ENCODE peak calls at places on chromosomes 16 and 17, in ten cellular contexts. K is CD8-positive, alpha-beta T cell; L is left ventricle myocardium inferior; Y is fibroblast of pulmonary artery; U is adrenal gland; A is tibial nerve; J is A549; N is right lobe of liver; P is breast epithelium; F is tibial artery. B is an unnamed sample.

GRCh38 chr17:33200587-33200986 is 92.5 kb downstream of the ASIC2 start:
- DNase-seq in K (no peak), L (no peak), Y (no peak), U (no peak), A (no peak), J (peak), N (no peak), P (no peak), F (no peak), B (peak)

GRCh38 chr17:76867578-76868175 is 527 bp upstream of the MGAT5B start:
- DNase-seq in K (no peak), L (no peak), Y (peak), U (peak), A (no peak), J (no peak), N (no peak), P (no peak), F (no peak), B (peak)

GRCh38 chr17:61809816-61810392 is 53.4 kb downstream of the BRIP1 start:
- DNase-seq in K (no peak), L (no peak), Y (peak), U (no peak), A (no peak), J (no peak), N (no peak), P (no peak), F (no peak), B (peak)

GRCh38 chr17:606501-607243 is 108.0 kb downstream of the VPS53 start:
- DNase-seq in K (no peak), L (no peak), Y (peak), U (no peak), A (no peak), J (no peak), N (peak), P (no peak), F (no peak), B (no peak)

GRCh38 chr17:27891841-27892240 is 1.3 kb downstream of the LYRM9 start:
- DNase-seq in K (no peak), L (no peak), Y (no peak), U (no peak), A (no peak), J (no peak), N (no peak), P (no peak), F (no peak), B (no peak)

GRCh38 chr17:42684929-42685556 is 2.7 kb downstream of the CNTNAP1 start:
- DNase-seq in K (no peak), L (no peak), Y (no peak), U (no peak), A (no peak), J (no peak), N (no peak), P (no peak), F (no peak), B (no peak)

GRCh38 chr16:31472559-31473203 is 729 bp downstream of the TGFB1I1 start:
- DNase-seq in K (peak), L (peak), Y (peak), U (peak), A (peak), J (peak), N (peak), P (peak), F (peak), B (peak)

GRCh38 chr17:40479754-40480480 is 21.5 kb downstream of the TNS4 start:
- DNase-seq in K (no peak), L (no peak), Y (no peak), U (no peak), A (no peak), J (no peak), N (no peak), P (no peak), F (no peak), B (no peak)

GRCh38 chr16:68285683-68286082 is 21.4 kb downstream of the SLC7A6 start:
- DNase-seq in K (no peak), L (no peak), Y (no peak), U (no peak), A (no peak), J (no peak), N (no peak), P (no peak), F (no peak), B (no peak)

GRCh38 chr16:32116080-32116479 is 137.0 kb upstream of the TP53TG3D start:
- DNase-seq in K (peak), L (peak), Y (no peak), U (no peak), A (no peak), J (no peak), N (no peak), P (no peak), F (no peak), B (no peak)

GRCh38 chr16:84738255-84739038 is 38.6 kb downstream of the USP10 start:
- DNase-seq in K (peak), L (peak), Y (peak), U (peak), A (peak), J (peak), N (peak), P (peak), F (peak), B (peak)

GRCh38 chr17:47316316-47316715 is 7.4 kb upstream of the EFCAB13 start:
- DNase-seq in K (no peak), L (no peak), Y (peak), U (no peak), A (no peak), J (no peak), N (no peak), P (no peak), F (no peak), B (peak)

GRCh38 chr17:62882284-62882683 is 74.2 kb upstream of the MARCHF10 start:
- DNase-seq in K (no peak), L (no peak), Y (no peak), U (peak), A (no peak), J (no peak), N (no peak), P (no peak), F (no peak), B (no peak)

GRCh38 chr17:59972778-59973177 is 8.2 kb upstream of the RNFT1 start:
- DNase-seq in K (no peak), L (no peak), Y (peak), U (no peak), A (no peak), J (no peak), N (no peak), P (no peak), F (no peak), B (peak)

GRCh38 chr17:76476736-76477135 is 9.3 kb downstream of the AANAT start:
- DNase-seq in K (no peak), L (no peak), Y (no peak), U (no peak), A (no peak), J (no peak), N (no peak), P (no peak), F (no peak), B (no peak)

GRCh38 chr16:15928261-15929104 is 20.9 kb upstream of the ABCC1 start:
- DNase-seq in K (no peak), L (no peak), Y (no peak), U (no peak), A (no peak), J (no peak), N (no peak), P (no peak), F (no peak), B (no peak)

GRCh38 chr16:4680673-4681470 is 12.5 kb upstream of the NUDT16L1 start:
- DNase-seq in K (no peak), L (peak), Y (no peak), U (no peak), A (no peak), J (no peak), N (peak), P (peak), F (no peak), B (no peak)

GRCh38 chr17:11636771-11637170 is 38.5 kb downstream of the DNAH9 start:
- DNase-seq in K (no peak), L (no peak), Y (no peak), U (no peak), A (no peak), J (no peak), N (no peak), P (no peak), F (no peak), B (no peak)

GRCh38 chr16:2282866-2283555 is 15.1 kb upstream of the RNPS1 start:
- DNase-seq in K (no peak), L (no peak), Y (no peak), U (no peak), A (no peak), J (no peak), N (no peak), P (no peak), F (no peak), B (no peak)

GRCh38 chr16:66296591-66296990 is 69.9 kb upstream of the CDH5 start:
- DNase-seq in K (no peak), L (no peak), Y (no peak), U (no peak), A (no peak), J (no peak), N (no peak), P (no peak), F (no peak), B (no peak)

GRCh38 chr16:47493358-47494337 is 32.5 kb downstream of the PHKB start:
- DNase-seq in K (no peak), L (no peak), Y (no peak), U (no peak), A (no peak), J (no peak), N (no peak), P (no peak), F (no peak), B (no peak)

GRCh38 chr17:9676742-9677387 is 31.5 kb downstream of the USP43 start:
- DNase-seq in K (no peak), L (no peak), Y (no peak), U (no peak), A (no peak), J (peak), N (no peak), P (no peak), F (no peak), B (peak)

GRCh38 chr17:33964344-33964979 is 290.6 kb upstream of the CCL2 start:
- DNase-seq in K (no peak), L (no peak), Y (no peak), U (no peak), A (no peak), J (no peak), N (no peak), P (no peak), F (no peak), B (no peak)

GRCh38 chr16:4244254-4244812 is 2.5 kb upstream of the SRL start:
- DNase-seq in K (no peak), L (no peak), Y (no peak), U (no peak), A (no peak), J (no peak), N (no peak), P (no peak), F (no peak), B (no peak)

GRCh38 chr17:27906623-27907022 is 13.5 kb upstream of the LYRM9 start:
- DNase-seq in K (no peak), L (no peak), Y (no peak), U (peak), A (no peak), J (no peak), N (no peak), P (no peak), F (no peak), B (no peak)

GRCh38 chr17:48351916-48352332 is 78.1 kb downstream of the SKAP1 start:
- DNase-seq in K (no peak), L (no peak), Y (peak), U (no peak), A (no peak), J (peak), N (no peak), P (no peak), F (no peak), B (peak)

GRCh38 chr16:3138342-3138741 is 3.5 kb downstream of the ZNF213 start:
- DNase-seq in K (no peak), L (no peak), Y (no peak), U (no peak), A (no peak), J (no peak), N (peak), P (no peak), F (no peak), B (no peak)

GRCh38 chr16:69077251-69077650 is 28.2 kb upstream of the HAS3 start:
- DNase-seq in K (no peak), L (no peak), Y (no peak), U (no peak), A (no peak), J (no peak), N (no peak), P (no peak), F (no peak), B (peak)

GRCh38 chr16:88549671-88550643 is 20.2 kb upstream of the ZC3H18 start:
- DNase-seq in K (no peak), L (no peak), Y (no peak), U (no peak), A (no peak), J (no peak), N (no peak), P (no peak), F (no peak), B (no peak)

GRCh38 chr17:39579318-39580081 is 28.2 kb downstream of the NEUROD2 start:
- DNase-seq in K (no peak), L (peak), Y (peak), U (no peak), A (no peak), J (no peak), N (no peak), P (no peak), F (no peak), B (no peak)

GRCh38 chr17:76382803-76383644 is 1.4 kb upstream of the SPHK1 start:
- DNase-seq in K (peak), L (peak), Y (peak), U (no peak), A (no peak), J (peak), N (no peak), P (peak), F (no peak), B (peak)

GRCh38 chr16:69112285-69113129 is 7.1 kb downstream of the HAS3 start:
- DNase-seq in K (peak), L (peak), Y (peak), U (peak), A (no peak), J (peak), N (peak), P (no peak), F (no peak), B (no peak)

DNA sequence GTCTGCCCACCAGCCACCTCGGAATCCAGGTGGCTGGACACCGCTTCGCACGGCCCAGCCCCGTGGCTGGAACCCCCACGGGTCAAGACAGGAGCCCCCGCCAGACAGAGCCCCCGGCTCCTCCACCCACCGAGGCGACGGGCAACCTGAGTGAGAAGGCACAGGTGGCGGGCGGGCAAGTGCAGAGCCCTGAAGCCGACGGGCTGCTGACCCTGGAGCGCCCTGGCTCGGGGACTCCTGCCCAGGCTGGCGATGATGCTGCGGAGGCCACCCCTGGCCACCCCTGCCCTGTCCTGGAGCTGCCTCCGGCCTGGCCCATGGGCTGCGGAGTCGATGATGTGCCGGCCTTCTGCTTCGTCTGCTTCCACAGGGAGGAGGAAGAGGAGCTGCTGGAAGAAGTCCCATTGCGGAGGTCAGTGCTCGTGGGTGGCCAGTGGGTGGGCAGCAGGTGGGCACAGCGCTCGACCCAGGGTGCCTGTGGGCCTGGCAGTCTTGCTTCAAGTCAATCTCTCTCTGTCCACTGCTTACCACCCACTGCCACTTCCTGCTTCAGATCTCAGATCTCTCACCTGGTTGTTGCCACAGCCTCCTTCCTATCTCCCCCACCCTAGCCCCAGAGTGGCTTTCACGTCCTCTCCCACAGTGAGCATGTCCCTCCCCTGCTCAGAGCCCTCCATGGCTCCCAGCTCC is 33.1 kb upstream of the SBK1 start:
- DNase-seq in K (no peak), L (no peak), Y (no peak), U (no peak), A (no peak), J (no peak), N (no peak), P (no peak), F (no peak), B (no peak)
- H3K4me3 ChIP-seq in K (no peak), L (peak), Y (no peak), U (no peak), A (no peak), J (no peak), N (no peak), P (no peak), F (no peak), B (no peak)

DNA sequence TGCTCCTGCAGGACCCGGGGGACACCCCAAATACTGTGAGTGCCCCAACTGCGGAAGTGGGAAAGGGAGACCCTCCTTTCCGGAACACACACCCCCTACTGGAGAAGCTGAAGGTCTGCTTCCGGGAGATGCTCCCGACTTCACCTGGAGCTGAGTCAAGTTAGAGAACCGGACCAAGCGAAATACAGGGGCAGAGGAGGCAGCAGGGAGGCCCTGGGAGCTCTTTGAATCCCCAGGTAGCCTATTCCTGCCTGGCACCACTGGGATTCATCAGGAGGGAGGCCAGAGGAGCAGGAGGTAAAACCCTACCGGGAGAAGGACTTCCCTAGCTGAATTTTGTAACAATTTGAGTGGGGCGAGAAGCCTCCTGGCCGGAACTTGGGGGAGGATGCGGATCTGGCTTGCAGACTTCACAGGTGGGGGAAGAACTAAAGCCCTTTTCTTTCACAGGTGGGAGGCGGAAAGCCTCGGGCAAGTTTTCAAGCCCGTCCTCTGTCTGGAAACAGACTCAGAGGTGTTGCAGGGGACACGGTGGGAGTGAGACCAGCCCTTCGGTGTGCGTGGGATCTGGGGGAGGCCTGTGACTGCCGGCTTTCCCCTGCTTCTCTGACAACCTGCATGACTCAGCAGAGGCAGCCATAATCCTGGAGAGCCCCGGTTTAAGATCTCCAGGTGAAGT is 22.4 kb upstream of the TEKT1 start:
- DNase-seq in K (peak), L (no peak), Y (no peak), U (no peak), A (no peak), J (peak), N (peak), P (no peak), F (no peak), B (no peak)
- TF ChIP-seq CTCF in K (no peak), L (peak), Y (peak), U (no peak), A (no peak), J (peak), N (peak), P (peak), F (no peak), B (peak)

GRCh38 chr17:78272914-78273258 is 41.5 kb downstream of the TMEM235 start:
- DNase-seq in K (no peak), L (no peak), Y (no peak), U (no peak), A (no peak), J (no peak), N (no peak), P (no peak), F (no peak), B (no peak)

GRCh38 chr17:78273813-78274212 is 42.4 kb downstream of the TMEM235 start:
- DNase-seq in K (no peak), L (no peak), Y (no peak), U (no peak), A (no peak), J (no peak), N (no peak), P (no peak), F (no peak), B (no peak)

GRCh38 chr17:78269893-78270490 is 38.6 kb downstream of the TMEM235 start:
- DNase-seq in K (no peak), L (no peak), Y (no peak), U (no peak), A (no peak), J (no peak), N (no peak), P (no peak), F (no peak), B (no peak)

GRCh38 chr17:78271419-78272160 is 40.2 kb downstream of the TMEM235 start:
- DNase-seq in K (no peak), L (no peak), Y (no peak), U (no peak), A (no peak), J (no peak), N (no peak), P (no peak), F (no peak), B (no peak)

GRCh38 chr17:78272181-78272913 is 40.9 kb downstream of the TMEM235 start:
- DNase-seq in K (peak), L (peak), Y (peak), U (peak), A (no peak), J (no peak), N (peak), P (peak), F (no peak), B (peak)
- H3K4me3 ChIP-seq in K (no peak), L (no peak), Y (no peak), U (no peak), A (no peak), J (no peak), N (no peak), P (no peak), F (no peak), B (no peak)

GRCh38 chr17:79369001-79369400 is 241.8 kb downstream of the RBFOX3 start:
- DNase-seq in K (no peak), L (no peak), Y (no peak), U (no peak), A (no peak), J (no peak), N (no peak), P (no peak), F (no peak), B (no peak)

GRCh38 chr17:79370126-79370525 is 240.7 kb downstream of the RBFOX3 start:
- DNase-seq in K (no peak), L (no peak), Y (no peak), U (no peak), A (no peak), J (no peak), N (no peak), P (no peak), F (no peak), B (no peak)

GRCh38 chr17:79368521-79368920 is 242.3 kb downstream of the RBFOX3 start:
- DNase-seq in K (no peak), L (no peak), Y (no peak), U (no peak), A (no peak), J (no peak), N (no peak), P (no peak), F (no peak), B (no peak)

GRCh38 chr17:79370594-79370993 is 240.3 kb downstream of the RBFOX3 start:
- DNase-seq in K (no peak), L (no peak), Y (no peak), U (no peak), A (no peak), J (no peak), N (no peak), P (no peak), F (no peak), B (no peak)

GRCh38 chr17:79369532-79369931 is 241.3 kb downstream of the RBFOX3 start:
- DNase-seq in K (no peak), L (no peak), Y (no peak), U (no peak), A (no peak), J (peak), N (no peak), P (no peak), F (no peak), B (no peak)
- TF ChIP-seq CTCF in K (no peak), L (no peak), Y (no peak), U (no peak), A (no peak), J (no peak), N (no peak), P (no peak), F (no peak), B (no peak)

GRCh38 chr17:45170280-45170975 is 8.8 kb downstream of the HEXIM2 start:
- DNase-seq in K (no peak), L (no peak), Y (no peak), U (no peak), A (no peak), J (no peak), N (no peak), P (no peak), F (no peak), B (no peak)

GRCh38 chr17:45170976-45171337 is 9.3 kb downstream of the HEXIM2 start:
- DNase-seq in K (no peak), L (peak), Y (peak), U (peak), A (peak), J (peak), N (peak), P (peak), F (peak), B (peak)

GRCh38 chr17:45172541-45173286 is 11.0 kb downstream of the HEXIM2 start:
- DNase-seq in K (peak), L (peak), Y (peak), U (peak), A (peak), J (peak), N (peak), P (peak), F (peak), B (peak)

GRCh38 chr17:45171338-45172231 is 9.9 kb downstream of the HEXIM2 start:
- DNase-seq in K (no peak), L (no peak), Y (no peak), U (peak), A (no peak), J (peak), N (peak), P (peak), F (peak), B (no peak)

GRCh38 chr17:45172232-45172540 is 10.5 kb downstream of the HEXIM2 start:
- DNase-seq in K (no peak), L (no peak), Y (no peak), U (no peak), A (no peak), J (no peak), N (no peak), P (no peak), F (no peak), B (no peak)
- H3K4me3 ChIP-seq in K (peak), L (peak), Y (no peak), U (no peak), A (peak), J (peak), N (no peak), P (peak), F (peak), B (peak)